ENCODE peak calls at places on chromosome 2, in five cellular contexts. L is HCT116, U is kidney epithelial cell, B is T-helper 2 cell, P is kidney tubule cell. Y is an unnamed sample.
A peak's percentile ranks its signal among the peaks of the same experiment; 100 is the strongest.

GRCh38 chr2:142180820-142181533 is 50.2 kb upstream of the LRP1B start:
- DNase-seq in B (no peak), P (peak; percentile 47), U (no peak), L (peak; percentile 48), Y (peak; percentile 11)

GRCh38 chr2:118851650-118852049 is 4.2 kb upstream of the EN1 start:
- DNase-seq in U (no peak), P (no peak), B (no peak), L (no peak), Y (no peak)

GRCh38 chr2:100831831-100832230 is 11.9 kb downstream of the NPAS2 start:
- DNase-seq in P (no peak), B (no peak), L (no peak), U (no peak), Y (no peak)

GRCh38 chr2:152875832-152876669 is 157.6 kb downstream of the ARL6IP6 start:
- DNase-seq in L (no peak), P (peak; percentile 8), B (no peak), U (no peak), Y (peak; percentile 38)

GRCh38 chr2:101961287-101962242 is 30.2 kb upstream of the IL1R2 start:
- DNase-seq in L (no peak), P (no peak), B (no peak), U (no peak), Y (no peak)

GRCh38 chr2:241890524-241891235 is 21.2 kb downstream of the RTP5 start:
- DNase-seq in L (no peak), B (no peak), P (no peak), U (no peak), Y (no peak)

GRCh38 chr2:10408649-10409579 is 39.2 kb downstream of the ODC1 start:
- DNase-seq in L (peak; percentile 79), B (peak; percentile 60), U (no peak), P (peak; percentile 89), Y (peak; percentile 73)

GRCh38 chr2:186590538-186591441 is 934 bp downstream of the ITGAV start:
- DNase-seq in U (no peak), L (no peak), P (peak; percentile 69), B (no peak), Y (peak; percentile 74)

GRCh38 chr2:24919977-24920812 is at the start of gene ADCY3:
- DNase-seq in L (no peak), U (no peak), P (peak; percentile 53), B (peak; percentile 45), Y (peak; percentile 23)

GRCh38 chr2:15388406-15389325 is 172.5 kb downstream of the NBAS start:
- DNase-seq in U (no peak), B (no peak), P (no peak), L (no peak), Y (peak; percentile 13)

GRCh38 chr2:54949431-54949830 is 100.8 kb downstream of the RTN4 start:
- DNase-seq in L (no peak), U (no peak), P (no peak), B (no peak), Y (no peak)

GRCh38 chr2:128026422-128027277 is 1.2 kb downstream of the SAP130 start:
- DNase-seq in U (no peak), L (no peak), B (no peak), P (peak; percentile 4), Y (no peak)

GRCh38 chr2:129812071-129812470 is 167.4 kb upstream of the RAB6C start:
- DNase-seq in L (no peak), B (no peak), U (no peak), P (peak; percentile 76), Y (no peak)

GRCh38 chr2:121722479-121722878 is 14.2 kb downstream of the NIFK start:
- DNase-seq in B (no peak), P (peak; percentile 92), L (no peak), U (no peak), Y (peak; percentile 82)

GRCh38 chr2:239157269-239157668 is 243.6 kb downstream of the HDAC4 start:
- DNase-seq in P (no peak), B (no peak), L (no peak), U (no peak), Y (no peak)

GRCh38 chr2:227703280-227703732 is 14.5 kb downstream of the SLC19A3 start:
- DNase-seq in L (no peak), U (no peak), P (peak; percentile 70), B (no peak), Y (peak; percentile 61)

GRCh38 chr2:98868548-98869271 is 67.3 kb downstream of the CRACDL start:
- DNase-seq in B (no peak), U (no peak), P (no peak), L (no peak), Y (no peak)

GRCh38 chr2:238974510-238975166 is 126.8 kb downstream of the TWIST2 start:
- DNase-seq in L (peak; percentile 22), U (peak; percentile 2), B (no peak), P (peak; percentile 33), Y (peak; percentile 60)

GRCh38 chr2:239192456-239192855 is 208.4 kb downstream of the HDAC4 start:
- DNase-seq in B (no peak), U (no peak), L (no peak), P (no peak), Y (no peak)

GRCh38 chr2:69483696-69484095 is 46.5 kb upstream of the NFU1 start:
- DNase-seq in L (no peak), B (no peak), P (peak; percentile 87), U (peak; percentile 28), Y (no peak)

GRCh38 chr2:105376010-105376409 is 22.8 kb downstream of the FHL2 start:
- DNase-seq in U (no peak), B (no peak), L (no peak), P (no peak), Y (no peak)

GRCh38 chr2:216693414-216694100 is 1.8 kb downstream of the IGFBP5 start:
- DNase-seq in P (no peak), B (no peak), U (no peak), L (no peak), Y (no peak)

GRCh38 chr2:147420517-147420916 is 424.3 kb upstream of the ACVR2A start:
- DNase-seq in U (no peak), P (no peak), B (no peak), L (no peak), Y (no peak)

GRCh38 chr2:9964334-9964980 is 13.0 kb downstream of the GRHL1 start:
- DNase-seq in U (no peak), B (no peak), P (no peak), L (no peak), Y (no peak)

GRCh38 chr2:16931441-16931840 is 265.8 kb upstream of the CYRIA start:
- DNase-seq in B (no peak), U (no peak), P (peak; percentile 31), L (no peak), Y (no peak)

GRCh38 chr2:106974891-106975290 is 88.9 kb upstream of the ST6GAL2 start:
- DNase-seq in U (no peak), L (no peak), P (no peak), B (no peak), Y (no peak)

GRCh38 chr2:102387763-102388546 is 32.4 kb downstream of the IL18R1 start:
- DNase-seq in B (no peak), L (no peak), U (no peak), P (no peak), Y (no peak)

GRCh38 chr2:43142921-43143438 is 83.4 kb downstream of the ZFP36L2 start:
- DNase-seq in P (peak; percentile 28), L (peak; percentile 42), B (no peak), U (no peak), Y (no peak)

GRCh38 chr2:225112362-225113111 is 70.3 kb upstream of the DOCK10 start:
- DNase-seq in P (no peak), L (no peak), U (no peak), B (no peak), Y (no peak)

GRCh38 chr2:109683452-109683851 is 69.3 kb downstream of the SOWAHC start:
- DNase-seq in P (no peak), U (no peak), B (no peak), L (no peak), Y (no peak)

GRCh38 chr2:50649626-50650397 is 382.1 kb downstream of the NRXN1 start:
- DNase-seq in P (peak; percentile 31), U (peak; percentile 5), B (no peak), L (no peak), Y (peak; percentile 82)

Y was measured in mammary epithelial cell.